ENCODE peak calls at places on chromosomes 2 and 18, in five cellular contexts. D, N, T, S and Q are unnamed samples.

GRCh38 chr2:120909102-120909501 is 173.4 kb downstream of the GLI2 start:
- DNase-seq in D (no peak), T (no peak), S (no peak), N (no peak), Q (no peak)

GRCh38 chr2:54558976-54559410 is 102.9 kb downstream of the SPTBN1 start:
- DNase-seq in N (no peak), T (peak; percentile 39), D (no peak), S (no peak), Q (peak; percentile 36)

GRCh38 chr18:3747176-3747973 is 297.4 kb downstream of the TGIF1 start:
- DNase-seq in T (peak; percentile 26), N (no peak), S (peak; percentile 7), D (no peak), Q (no peak)

GRCh38 chr18:27108842-27109241 is 76.3 kb downstream of the CHST9 start:
- DNase-seq in S (no peak), N (no peak), T (no peak), D (no peak), Q (no peak)

GRCh38 chr2:112304298-112304941 is 29.0 kb downstream of the ZC3H6 start:
- DNase-seq in S (no peak), N (no peak), T (no peak), D (no peak), Q (no peak)

GRCh38 chr2:190121971-190122370 is 59.4 kb upstream of the MSTN start:
- DNase-seq in T (peak; percentile 42), N (no peak), S (peak; percentile 70), D (no peak), Q (peak; percentile 39)

GRCh38 chr18:22171263-22171838 is 2.0 kb downstream of the GATA6 start:
- DNase-seq in D (no peak), T (no peak), N (no peak), S (no peak), Q (no peak)

GRCh38 chr2:196551014-196551413 is 88.5 kb upstream of the CCDC150 start:
- DNase-seq in S (no peak), D (no peak), T (no peak), N (no peak), Q (no peak)

GRCh38 chr2:168490015-168490874 is 34.2 kb downstream of the CERS6 start:
- DNase-seq in D (no peak), S (peak; percentile 76), T (peak; percentile 76), N (no peak), Q (no peak)

GRCh38 chr2:215280326-215280725 is 31.5 kb upstream of the ATIC start:
- DNase-seq in S (peak; percentile 21), D (no peak), N (no peak), T (peak; percentile 16), Q (peak; percentile 16)

GRCh38 chr2:113876503-113877387 is 13.1 kb upstream of the ACTR3 start:
- DNase-seq in D (peak; percentile 89), N (peak; percentile 56), T (peak; percentile 39), S (no peak), Q (no peak)

GRCh38 chr2:168515502-168515901 is 59.4 kb downstream of the CERS6 start:
- DNase-seq in N (no peak), D (no peak), S (peak; percentile 94), T (peak; percentile 74), Q (peak; percentile 11)

GRCh38 chr2:106098081-106098480 is 96.0 kb downstream of the UXS1 start:
- DNase-seq in N (no peak), T (no peak), S (peak; percentile 60), D (no peak), Q (no peak)

GRCh38 chr2:224948859-224949258 is 93.4 kb downstream of the DOCK10 start:
- DNase-seq in S (peak; percentile 70), N (no peak), D (no peak), T (peak; percentile 48), Q (peak; percentile 85)

GRCh38 chr2:19070866-19071265 is 287.6 kb downstream of the OSR1 start:
- DNase-seq in S (peak; percentile 26), D (no peak), T (no peak), N (no peak), Q (no peak)

GRCh38 chr2:51662187-51662586 is 630.3 kb upstream of the NRXN1 start:
- DNase-seq in D (no peak), T (no peak), S (no peak), N (no peak), Q (no peak)

GRCh38 chr2:179850188-179850587 is 11.2 kb downstream of the ZNF385B start:
- DNase-seq in S (peak; percentile 70), T (peak; percentile 50), D (no peak), N (no peak), Q (no peak)

GRCh38 chr2:61354486-61355197 is 116.2 kb downstream of the USP34 start:
- DNase-seq in D (no peak), T (no peak), N (no peak), S (peak; percentile 53), Q (no peak)

GRCh38 chr2:29272311-29272710 is 157.1 kb downstream of the CLIP4 start:
- DNase-seq in T (no peak), S (no peak), N (no peak), D (no peak), Q (no peak)

DNA sequence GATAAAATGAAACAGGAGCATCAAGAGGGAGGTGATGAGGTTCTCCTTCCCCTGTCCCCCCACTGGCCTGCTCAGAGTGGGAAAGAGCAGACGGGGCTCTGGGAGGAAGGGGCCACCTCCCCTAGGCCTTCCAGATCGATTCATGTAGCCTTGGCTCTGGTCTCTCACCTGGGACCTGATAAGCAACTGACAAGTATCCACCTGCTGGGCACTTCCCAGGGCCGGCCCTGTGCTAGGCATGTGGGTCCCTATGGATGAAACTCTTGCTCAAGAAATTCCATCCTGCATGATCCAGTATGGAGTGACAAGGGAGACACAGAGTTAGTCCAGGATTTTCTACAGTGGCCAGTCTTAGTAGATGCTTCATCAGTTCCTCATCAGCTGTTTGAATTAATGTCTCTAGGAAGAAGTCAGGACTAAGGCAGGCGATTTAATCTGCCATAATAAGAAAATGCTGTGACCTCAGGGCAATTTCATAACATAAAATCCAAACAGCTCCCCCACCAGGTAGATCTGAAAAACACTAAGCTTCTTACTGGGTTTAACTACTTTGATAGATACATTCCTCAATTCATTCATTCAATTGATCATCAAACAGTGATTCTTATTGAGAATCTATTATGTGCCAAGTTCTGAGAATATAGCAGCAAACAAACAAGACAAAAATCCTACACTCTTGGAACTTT is 44.7 kb upstream of the ZFP36L2 start:
- DNase-seq in D (no peak), T (no peak), N (no peak), S (no peak), Q (no peak)
- TF ChIP-seq CTCF in D (no peak), T (peak; percentile 11), N (no peak), S (no peak), Q (peak; percentile 33)

GRCh38 chr2:27133905-27134780 is at the start of gene PREB:
- DNase-seq in S (peak; percentile 96), T (peak; percentile 96), N (peak; percentile 97), D (peak; percentile 99), Q (peak; percentile 98)
- TF ChIP-seq CTCF in S (peak; percentile 66), T (peak; percentile 44), N (no peak), D (no peak), Q (peak; percentile 30)

GRCh38 chr2:3535794-3536681 is 16.7 kb upstream of the ADI1 start:
- DNase-seq in T (peak; percentile 95), S (peak; percentile 95), D (peak; percentile 55), N (no peak), Q (peak; percentile 48)
- TF ChIP-seq CTCF in T (peak; percentile 34), S (peak; percentile 57), D (no peak), N (no peak), Q (no peak)

GRCh38 chr2:199594443-199594842 is 136.7 kb upstream of the SATB2 start:
- DNase-seq in S (no peak), N (no peak), T (no peak), D (no peak), Q (no peak)

GRCh38 chr2:199602271-199602895 is 144.6 kb upstream of the SATB2 start:
- DNase-seq in S (peak; percentile 7), N (no peak), D (no peak), T (no peak), Q (peak; percentile 86)

DNA sequence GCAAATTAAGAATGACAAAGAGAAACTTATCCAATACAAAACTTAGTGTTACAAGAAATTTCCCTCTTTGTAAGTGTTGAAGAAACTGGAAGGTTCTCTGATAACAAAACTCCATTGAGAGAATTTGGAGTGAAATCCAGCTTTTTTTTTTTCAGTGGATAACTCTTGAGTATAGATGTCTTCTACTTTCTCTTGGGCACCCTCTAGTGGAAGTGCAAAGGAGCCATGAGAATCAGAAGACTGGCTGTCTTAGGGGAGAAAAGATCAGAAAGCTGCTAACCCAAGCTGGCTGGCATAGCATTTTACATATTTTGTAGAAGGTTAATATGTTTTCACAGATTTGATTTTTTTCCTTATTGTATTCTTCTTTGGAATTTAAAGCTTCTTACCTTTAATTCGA is 138.8 kb upstream of the SATB2 start:
- DNase-seq in D (no peak), N (no peak), S (peak; percentile 27), T (no peak), Q (peak; percentile 49)
- TF ChIP-seq CTCF in D (no peak), N (no peak), S (peak; percentile 51), T (peak; percentile 45), Q (peak; percentile 63)